ENCODE peak calls at places on chromosomes 2 and 18, in four cellular contexts. T, N, M and L are unnamed samples.

GRCh38 chr2:20222769-20223344 is 2.1 kb downstream of the SDC1 start:
- DNase-seq in M (peak; percentile 60), T (no peak), N (no peak), L (no peak)

GRCh38 chr2:134611316-134611715 is 107.5 kb downstream of the TMEM163 start:
- DNase-seq in N (no peak), M (no peak), T (no peak), L (no peak)

GRCh38 chr2:146323564-146323963 is 1521.3 kb upstream of the ACVR2A start:
- DNase-seq in M (no peak), T (no peak), N (no peak), L (no peak)

GRCh38 chr2:233356546-233357308 is 2.4 kb downstream of the DGKD start:
- DNase-seq in N (no peak), T (no peak), M (no peak), L (no peak)

GRCh38 chr2:238308177-238308576 is 12.1 kb upstream of the TRAF3IP1 start:
- DNase-seq in T (no peak), M (no peak), N (no peak), L (no peak)

GRCh38 chr2:139686205-139686604 is 906.0 kb upstream of the NXPH2 start:
- DNase-seq in T (no peak), N (no peak), M (no peak), L (no peak)

GRCh38 chr2:207474871-207475485 is 54.8 kb upstream of the CREB1 start:
- DNase-seq in M (peak; percentile 46), T (no peak), N (no peak), L (peak; percentile 51)

GRCh38 chr18:79396431-79397287 is 929 bp downstream of the NFATC1 start:
- DNase-seq in M (peak; percentile 21), N (no peak), T (no peak), L (no peak)

GRCh38 chr2:45131587-45131986 is 122.3 kb upstream of the SIX2 start:
- DNase-seq in M (no peak), N (no peak), T (no peak), L (peak; percentile 78)

GRCh38 chr18:43634994-43635393 is 357.7 kb upstream of the SYT4 start:
- DNase-seq in T (no peak), M (no peak), N (no peak), L (no peak)

GRCh38 chr2:107108556-107108955 is 222.6 kb upstream of the ST6GAL2 start:
- DNase-seq in M (no peak), T (no peak), N (no peak), L (peak; percentile 83)

GRCh38 chr18:58618822-58619553 is 9.9 kb downstream of the ALPK2 start:
- DNase-seq in T (no peak), N (no peak), M (no peak), L (no peak)

GRCh38 chr18:53698907-53699306 is 525.6 kb downstream of the MBD2 start:
- DNase-seq in N (no peak), T (peak; percentile 3), M (peak; percentile 17), L (peak; percentile 45)

GRCh38 chr2:218281449-218281848 is 10.9 kb downstream of the TMBIM1 start:
- DNase-seq in N (no peak), T (no peak), M (no peak), L (no peak)

GRCh38 chr2:212078103-212078502 is 460.5 kb downstream of the ERBB4 start:
- DNase-seq in M (no peak), N (no peak), T (no peak), L (no peak)

GRCh38 chr2:74024216-74024615 is 39.5 kb downstream of the TET3 start:
- DNase-seq in N (no peak), M (no peak), T (no peak), L (no peak)

GRCh38 chr2:214574077-214574775 is 163.4 kb downstream of the VWC2L start:
- DNase-seq in M (no peak), N (no peak), T (no peak), L (no peak)

GRCh38 chr2:238644095-238645081 is 203.5 kb upstream of the TWIST2 start:
- DNase-seq in N (peak; percentile 30), M (peak; percentile 47), T (peak; percentile 78), L (peak; percentile 63)

GRCh38 chr18:35949090-35949489 is 23.4 kb upstream of the RMP24 start:
- DNase-seq in T (no peak), M (no peak), N (no peak), L (no peak)

GRCh38 chr18:38688402-38688801 is 1122.8 kb upstream of the CELF4 start:
- DNase-seq in N (no peak), M (peak; percentile 14), T (no peak), L (no peak)

GRCh38 chr2:240304746-240305161 is 130.7 kb upstream of the GPC1 start:
- DNase-seq in T (no peak), M (no peak), N (no peak), L (no peak)

GRCh38 chr2:77428946-77429345 is 93.2 kb downstream of the LRRTM4 start:
- DNase-seq in T (no peak), M (no peak), N (no peak), L (no peak)

GRCh38 chr2:95336408-95336807 is 39.3 kb downstream of the KCNIP3 start:
- DNase-seq in T (no peak), N (no peak), M (no peak), L (no peak)

GRCh38 chr2:240708457-240708856 is 16.8 kb downstream of the AQP12A start:
- DNase-seq in M (no peak), N (no peak), T (no peak), L (no peak)

GRCh38 chr2:168253379-168253778 is 6.0 kb upstream of the STK39 start:
- DNase-seq in T (no peak), M (no peak), N (no peak), L (no peak)

GRCh38 chr18:50473896-50474295 is 86.0 kb upstream of the MAPK4 start:
- DNase-seq in M (no peak), T (no peak), N (no peak), L (no peak)

DNA sequence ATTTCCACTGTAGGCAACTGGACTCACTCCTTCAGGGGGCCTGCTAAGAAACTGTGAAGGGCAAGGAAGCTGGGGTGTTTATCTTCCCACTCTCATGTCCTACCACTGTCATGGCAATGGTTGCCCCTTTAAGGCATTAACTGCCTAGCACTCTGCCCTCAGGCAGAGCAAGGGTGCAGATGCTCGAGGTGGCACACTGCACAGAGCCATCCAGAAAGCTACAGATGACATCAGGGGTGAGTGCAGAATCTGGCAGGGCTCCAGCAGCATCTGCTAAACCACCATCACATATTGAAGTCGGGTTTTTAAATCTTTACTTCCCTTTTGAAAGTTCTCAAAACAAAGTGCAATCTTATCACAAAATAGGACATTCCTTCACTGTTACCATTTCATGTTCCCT is 75.4 kb downstream of the RAPGEF4 start:
- DNase-seq in N (no peak), T (no peak), M (no peak), L (peak; percentile 14)
- TF ChIP-seq CTCF in N (no peak), T (no peak), M (no peak), L (no peak)

DNA sequence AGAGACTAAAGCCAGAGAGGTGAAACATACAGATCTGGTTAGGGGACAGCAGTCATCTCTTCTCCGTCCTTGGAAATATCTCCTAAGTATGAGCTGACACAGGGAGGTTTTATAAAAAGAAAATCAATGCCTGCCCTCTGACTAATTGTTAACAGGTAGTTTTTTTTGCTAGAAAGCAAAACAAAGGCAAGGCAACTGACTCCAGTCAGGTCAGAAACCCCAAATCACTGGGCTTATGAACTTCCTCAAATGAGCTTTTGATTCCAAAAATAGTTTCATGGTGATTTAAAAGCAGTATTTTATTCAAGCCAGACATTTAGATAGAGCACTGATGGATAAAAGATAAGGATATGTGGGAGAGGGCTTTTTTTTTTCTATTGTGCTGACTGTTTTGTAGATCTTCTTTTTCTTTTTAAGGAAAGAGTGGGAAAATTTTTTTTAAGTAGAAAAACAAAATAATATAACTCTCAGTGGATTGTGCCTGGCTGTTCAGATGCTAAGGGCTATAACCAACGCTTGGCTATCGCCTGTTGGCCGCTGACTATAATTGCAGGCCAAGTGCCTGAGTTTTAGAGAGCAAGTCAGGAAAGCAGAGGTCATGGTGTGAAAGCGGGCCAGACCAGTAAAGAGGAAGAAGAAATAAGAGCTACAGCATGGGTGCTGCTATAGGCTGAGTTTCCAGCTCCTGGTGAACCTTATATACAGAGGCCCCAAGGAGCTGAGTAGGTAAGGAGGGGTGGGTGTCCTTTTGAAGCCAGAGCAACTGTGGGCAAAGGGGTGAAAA is 44.9 kb downstream of the MRPL35 start:
- DNase-seq in N (no peak), M (no peak), T (no peak), L (no peak)
- H3K27ac ChIP-seq in N (no peak overlapping the region), M (no peak overlapping the region), T (no peak overlapping the region), L (no peak overlapping the region)

DNA sequence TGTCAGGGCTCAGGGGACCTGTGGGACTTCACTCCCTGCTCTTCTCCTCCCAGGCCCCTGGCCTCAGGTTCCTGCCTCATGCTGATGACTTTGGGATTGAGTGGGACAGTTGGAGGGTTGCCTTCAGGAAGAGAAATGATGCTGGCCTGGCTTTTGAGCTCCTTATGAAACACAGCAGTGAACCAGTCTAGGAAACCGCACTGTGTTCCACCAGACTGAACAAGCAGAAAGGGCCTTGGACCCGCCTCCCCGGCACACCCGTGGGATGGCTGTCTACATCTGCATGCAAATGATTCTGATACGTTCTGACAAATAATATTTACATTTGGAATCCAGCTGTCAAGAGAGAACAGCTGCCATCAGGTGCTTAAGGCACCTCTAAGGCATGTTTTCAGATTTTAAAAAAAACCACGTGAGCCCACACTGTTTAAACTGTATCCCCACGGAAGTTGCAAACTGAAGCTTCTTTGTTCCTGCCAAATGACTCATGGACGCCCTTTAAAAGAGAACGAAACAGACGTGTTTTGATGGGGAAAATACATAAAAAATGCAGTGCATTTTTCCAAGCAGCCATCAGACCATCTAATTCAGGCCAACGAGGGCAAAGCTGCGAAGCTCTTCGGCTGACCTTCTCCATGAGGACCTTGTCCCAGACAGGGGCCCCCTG is 27.6 kb upstream of the ASAP2 start:
- DNase-seq in N (peak; percentile 69), M (peak; percentile 89), T (no peak), L (peak; percentile 74)
- H3K4me3 ChIP-seq in N (no peak overlapping the region), M (no peak overlapping the region), T (no peak overlapping the region), L (no peak overlapping the region)

GRCh38 chr2:1976112-1976511 is 231.8 kb upstream of the PXDN start:
- DNase-seq in M (no peak), N (no peak), T (no peak), L (no peak)

GRCh38 chr2:1973636-1974035 is 229.3 kb upstream of the PXDN start:
- DNase-seq in N (no peak), M (no peak), T (no peak), L (no peak)

GRCh38 chr2:1976725-1977416 is 232.6 kb upstream of the PXDN start:
- DNase-seq in N (no peak), M (no peak), T (no peak), L (no peak)

GRCh38 chr2:1974391-1974790 is 230.1 kb upstream of the PXDN start:
- DNase-seq in M (no peak), T (no peak), N (no peak), L (peak; percentile 99)

GRCh38 chr2:1975060-1975459 is 230.7 kb upstream of the PXDN start:
- DNase-seq in M (no peak), N (no peak), T (no peak), L (no peak)
- TF ChIP-seq CTCF in M (no peak), N (no peak), T (no peak), L (no peak)

GRCh38 chr2:68669651-68670050 is 26.3 kb downstream of the PROKR1 start:
- DNase-seq in M (no peak), N (no peak), T (no peak), L (no peak)

GRCh38 chr2:68662466-68662865 is 19.1 kb downstream of the PROKR1 start:
- DNase-seq in N (no peak), T (no peak), M (no peak), L (no peak)

GRCh38 chr2:68663371-68664156 is 20.2 kb downstream of the PROKR1 start:
- DNase-seq in M (no peak), T (no peak), N (no peak), L (no peak)

GRCh38 chr2:68671961-68672360 is 28.6 kb downstream of the PROKR1 start:
- DNase-seq in T (no peak), M (no peak), N (no peak), L (no peak)

GRCh38 chr2:68667371-68667770 is 24.0 kb downstream of the PROKR1 start:
- DNase-seq in T (no peak), M (no peak), N (no peak), L (no peak)
- H3K27ac ChIP-seq in T (no peak overlapping the region), M (no peak overlapping the region), N (no peak overlapping the region), L (no peak overlapping the region)

GRCh38 chr18:9047715-9048114 is 54.8 kb upstream of the NDUFV2 start:
- DNase-seq in N (no peak), T (no peak), M (no peak), L (no peak)
- H3K4me3 ChIP-seq in N (no peak overlapping the region), T (no peak overlapping the region), M (no peak overlapping the region), L (no peak overlapping the region)